ENCODE peak calls at places on chromosomes 5 and 9, in four cellular contexts. W is GM23338, H is adrenal gland, M is K562. D is an unnamed sample. For H3K27me3, the result is how much of the 10 kb centered on the place peaks cover.

GRCh38 chr5:95959051-95959963 is 2.3 kb downstream of the ELL2 start:
- DNase-seq in W (peak), H (no peak), M (peak), D (no peak)

GRCh38 chr9:95494416-95495371 is 22.1 kb downstream of the PTCH1 start:
- DNase-seq in W (peak), H (peak), M (peak), D (no peak)

GRCh38 chr5:171874210-171874609 is 88.6 kb downstream of the SMIM23 start:
- DNase-seq in W (no peak), H (no peak), M (no peak), D (no peak)

GRCh38 chr5:94433393-94434149 is 184.8 kb downstream of the KIAA0825 start:
- DNase-seq in W (no peak), H (peak), M (no peak), D (no peak)

GRCh38 chr5:133709074-133709676 is 96.8 kb upstream of the FSTL4 start:
- DNase-seq in W (no peak), H (peak), M (no peak), D (peak)

GRCh38 chr5:37182667-37183066 is 66.5 kb downstream of the CPLANE1 start:
- DNase-seq in W (no peak), H (no peak), M (no peak), D (no peak)

GRCh38 chr9:83166369-83166768 is 103.4 kb upstream of the RASEF start:
- DNase-seq in W (no peak), H (no peak), M (no peak), D (no peak)

GRCh38 chr5:6544561-6544935 is 88.3 kb downstream of the NSUN2 start:
- DNase-seq in W (no peak), H (no peak), M (no peak), D (no peak)

GRCh38 chr9:98455957-98456621 is 200.6 kb upstream of the TBC1D2 start:
- DNase-seq in W (no peak), H (no peak), M (no peak), D (peak)

GRCh38 chr9:105425817-105426433 is 21.9 kb upstream of the FSD1L start:
- DNase-seq in W (peak), H (no peak), M (no peak), D (no peak)

GRCh38 chr5:12292610-12293204 is 388.5 kb upstream of the CTNND2 start:
- DNase-seq in W (peak), H (no peak), M (peak), D (no peak)

GRCh38 chr9:73423891-73424290 is 272.2 kb downstream of the ANXA1 start:
- DNase-seq in W (no peak), H (no peak), M (no peak), D (no peak)

GRCh38 chr9:128142596-128142995 is 6.7 kb upstream of the LCN2 start:
- DNase-seq in W (no peak), H (no peak), M (no peak), D (no peak)

GRCh38 chr9:16867571-16868311 is 2.7 kb downstream of the BNC2 start:
- DNase-seq in W (peak), H (peak), M (no peak), D (peak)

GRCh38 chr9:121266906-121267650 is 884 bp upstream of the GSN start:
- DNase-seq in W (no peak), H (no peak), M (no peak), D (peak)
- H3K4me3 ChIP-seq in W (peak), H (peak), M (no peak), D (peak)

GRCh38 chr9:132207187-132207586 is 45.3 kb downstream of the NTNG2 start:
- DNase-seq in W (no peak), H (no peak), M (no peak), D (no peak)
- H3K27me3 ChIP-seq in W (under half), H (under half), M (half or more), D (under half)

GRCh38 chr9:76904661-76905457 is 1.1 kb downstream of the PRUNE2 start:
- DNase-seq in W (no peak), H (no peak), M (no peak), D (no peak)

GRCh38 chr9:76902395-76902794 is 3.5 kb downstream of the PRUNE2 start:
- DNase-seq in W (no peak), H (no peak), M (no peak), D (no peak)

GRCh38 chr9:76905984-76906861 is at the start of gene PRUNE2:
- DNase-seq in W (peak), H (peak), M (peak), D (peak)

GRCh38 chr9:76901801-76902200 is 4.1 kb downstream of the PRUNE2 start:
- DNase-seq in W (no peak), H (no peak), M (no peak), D (no peak)

GRCh38 chr9:76905661-76905983 is 292 bp downstream of the PRUNE2 start:
- DNase-seq in W (peak), H (no peak), M (no peak), D (no peak)
- H3K4me3 ChIP-seq in W (peak), H (peak), M (no peak), D (peak)

DNA sequence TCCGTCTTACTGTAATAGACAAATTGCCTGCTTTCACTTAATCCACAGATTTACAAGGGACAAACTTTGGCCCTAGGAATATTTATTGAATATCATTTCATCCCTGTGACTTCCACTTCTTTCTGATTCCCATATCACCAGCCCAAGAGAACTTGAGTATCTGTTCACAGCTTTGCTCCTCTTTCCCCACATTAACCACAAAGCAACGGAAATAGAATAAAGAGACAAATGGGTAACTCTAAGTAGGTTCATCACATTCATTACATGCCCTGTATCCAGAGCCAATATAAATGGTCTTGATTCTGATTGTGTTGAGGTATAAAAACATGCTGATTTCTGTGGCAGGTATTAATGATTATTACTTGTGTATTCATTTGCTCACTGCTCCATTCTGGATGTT is 41.9 kb downstream of the TMEM252 start:
- DNase-seq in W (no peak), H (no peak), M (no peak), D (no peak)
- H3K27me3 ChIP-seq in W (half or more), H (under half), M (under half), D (under half)

DNA sequence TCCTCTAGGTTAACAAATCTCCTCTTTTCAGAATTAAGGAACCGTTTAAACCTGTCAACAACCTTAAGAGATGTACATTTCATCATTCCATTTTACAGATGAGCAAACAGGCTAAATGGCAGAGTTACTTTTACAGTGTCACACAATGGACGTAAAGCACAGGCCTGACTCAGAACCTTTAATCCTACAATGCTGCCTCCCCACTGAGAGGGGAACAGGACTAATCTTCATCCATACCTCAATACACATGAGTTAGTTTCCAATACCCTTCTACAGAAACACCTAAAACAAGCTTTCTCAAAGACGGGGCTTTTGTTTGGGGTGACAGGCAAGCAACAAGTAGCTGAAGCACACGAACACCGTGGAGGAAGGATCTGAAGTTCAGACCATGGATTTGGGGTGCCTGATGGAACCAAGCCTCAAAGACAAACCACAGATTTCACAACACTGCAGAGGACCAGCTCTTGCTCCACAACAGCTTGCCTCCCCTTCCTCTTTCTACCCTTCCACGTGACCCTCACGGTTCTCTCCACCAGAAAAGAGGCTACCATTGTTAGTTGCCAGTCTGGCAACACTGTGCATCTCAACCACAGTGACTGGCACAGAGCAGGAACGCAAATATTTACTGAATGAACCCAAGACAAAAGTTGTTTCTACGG is 1.8 kb downstream of the RNF130 start:
- DNase-seq in W (no peak), H (peak), M (peak), D (peak)
- H3K4me3 ChIP-seq in W (peak), H (peak), M (peak), D (peak)

GRCh38 chr9:37442556-37442955 is 20.1 kb downstream of the GRHPR start:
- DNase-seq in W (no peak), H (no peak), M (no peak), D (no peak)

GRCh38 chr9:37444890-37445289 is 20.4 kb downstream of the ZBTB5 start:
- DNase-seq in W (no peak), H (no peak), M (no peak), D (no peak)

GRCh38 chr9:37443566-37443965 is 21.1 kb downstream of the GRHPR start:
- DNase-seq in W (no peak), H (no peak), M (no peak), D (no peak)

GRCh38 chr9:37438359-37438758 is 15.9 kb downstream of the GRHPR start:
- DNase-seq in W (no peak), H (no peak), M (no peak), D (no peak)

DNA sequence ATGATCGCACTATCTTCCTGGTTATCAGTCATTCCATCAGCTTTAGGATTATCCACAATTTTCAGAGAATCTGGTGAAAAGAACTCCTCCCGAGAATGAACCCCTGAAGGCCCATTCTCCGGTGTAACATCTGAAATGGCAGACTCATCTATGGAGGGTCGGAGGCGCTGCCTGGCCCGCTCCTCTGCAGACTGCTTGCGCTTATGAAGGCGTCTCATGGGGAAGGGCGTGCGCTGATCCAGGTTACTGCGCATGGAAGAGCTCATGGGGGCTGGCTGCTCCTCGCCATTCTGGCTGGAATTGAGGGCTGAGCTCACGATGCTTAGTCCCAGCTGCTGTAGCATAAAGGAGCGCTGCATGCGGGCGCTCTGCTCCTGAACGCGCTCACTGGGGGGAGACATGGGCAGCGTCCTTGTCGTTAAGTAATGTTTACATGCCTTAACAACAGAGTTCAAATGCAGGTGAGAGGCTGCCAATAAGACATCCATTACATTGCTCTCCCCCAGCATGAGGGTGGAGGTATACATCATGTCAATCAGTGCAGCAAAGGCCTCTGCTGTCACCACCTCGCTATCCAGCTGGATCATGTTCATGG is 19.4 kb downstream of the GRHPR start:
- DNase-seq in W (no peak), H (no peak), M (no peak), D (no peak)
- H3K27me3 ChIP-seq in W (under half), H (under half), M (under half), D (under half)

D was measured in MG63.